ENCODE peak calls at places on chromosomes 4 and X, in four cellular contexts. N is HepG2, M is K562, Q is GM23248. G is an unnamed sample.

GRCh38 chrX:110056419-110056818 is 53.5 kb downstream of the TMEM164 start:
- DNase-seq in M (no peak), Q (no peak), N (no peak), G (no peak)

GRCh38 chr4:148834804-148835598 is 392.8 kb upstream of the NR3C2 start:
- DNase-seq in M (no peak), Q (peak; percentile 68), N (no peak), G (no peak)

GRCh38 chrX:33330798-33331197 is 119.4 kb upstream of the DMD start:
- DNase-seq in N (no peak), Q (no peak), M (no peak), G (no peak)

GRCh38 chrX:2401590-2402360 is 99.0 kb downstream of the DHRSX start:
- DNase-seq in N (peak; percentile 94), Q (peak; percentile 55), M (no peak), G (peak; percentile 94)

GRCh38 chr4:125750827-125751466 is 436.2 kb downstream of the FAT4 start:
- DNase-seq in M (peak; percentile 3), Q (peak; percentile 70), N (peak; percentile 23), G (peak; percentile 70)

GRCh38 chr4:6542951-6543350 is 32.0 kb upstream of the MAN2B2 start:
- DNase-seq in N (no peak), M (no peak), Q (no peak), G (no peak)

GRCh38 chr4:39348371-39349265 is 17.5 kb downstream of the RFC1 start:
- DNase-seq in M (peak; percentile 19), N (peak; percentile 41), Q (peak; percentile 19), G (no peak)

GRCh38 chr4:106344324-106344970 is 24.1 kb downstream of the GIMD1 start:
- DNase-seq in N (peak; percentile 82), M (no peak), Q (peak; percentile 77), G (no peak)

GRCh38 chrX:105375816-105376215 is 155.3 kb upstream of the TEX13A start:
- DNase-seq in N (no peak), M (no peak), Q (no peak), G (no peak)

GRCh38 chr4:52824270-52824602 is 37.9 kb upstream of the RASL11B start:
- DNase-seq in Q (no peak), M (no peak), N (no peak), G (no peak)

GRCh38 chr4:52825311-52826090 is 36.6 kb upstream of the RASL11B start:
- DNase-seq in M (no peak), Q (peak; percentile 46), N (peak; percentile 54), G (no peak)

GRCh38 chr4:52823478-52824092 is 38.5 kb upstream of the RASL11B start:
- DNase-seq in M (no peak), Q (peak; percentile 31), N (no peak), G (no peak)

GRCh38 chr4:52822583-52823477 is 39.3 kb upstream of the RASL11B start:
- DNase-seq in N (no peak), Q (peak; percentile 59), M (no peak), G (no peak)

GRCh38 chr4:52824603-52825310 is 37.4 kb upstream of the RASL11B start:
- DNase-seq in Q (peak; percentile 7), N (peak; percentile 67), M (no peak), G (peak; percentile 13)
- H3K9ac ChIP-seq in Q (no peak overlapping the region), N (no peak overlapping the region), M (no peak overlapping the region), G (no peak overlapping the region)

DNA sequence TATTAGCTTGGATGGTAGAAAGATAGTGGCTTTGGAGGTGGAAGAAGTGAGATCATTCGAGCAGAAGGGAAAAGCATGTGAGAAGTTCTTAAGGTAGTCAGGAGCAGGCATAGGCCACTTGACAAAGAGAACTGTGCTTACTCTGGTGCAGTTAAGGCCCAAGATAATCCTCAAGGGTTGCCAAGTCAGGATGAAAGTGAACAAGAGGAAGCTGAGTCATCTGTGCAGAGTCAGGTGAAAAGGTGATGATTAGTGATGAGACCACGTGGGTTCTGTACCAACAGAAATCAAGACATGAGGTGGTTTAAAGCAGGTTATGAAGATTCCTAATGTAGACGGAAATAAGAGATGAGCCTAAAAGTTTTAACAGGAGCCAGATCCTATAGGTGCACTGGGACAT is 369.8 kb downstream of the DTHD1 start:
- DNase-seq in Q (no peak), N (no peak), M (peak; percentile 13), G (no peak)
- H3K4me3 ChIP-seq in Q (no peak overlapping the region), N (no peak overlapping the region), M (no peak overlapping the region), G (no peak overlapping the region)

GRCh38 chrX:1300449-1300848 is 31.8 kb downstream of the CSF2RA start:
- DNase-seq in M (no peak), N (no peak), Q (no peak), G (no peak)
- H3K9ac ChIP-seq in M (no peak overlapping the region), N (no peak overlapping the region), Q (no peak overlapping the region), G (no peak overlapping the region)

DNA sequence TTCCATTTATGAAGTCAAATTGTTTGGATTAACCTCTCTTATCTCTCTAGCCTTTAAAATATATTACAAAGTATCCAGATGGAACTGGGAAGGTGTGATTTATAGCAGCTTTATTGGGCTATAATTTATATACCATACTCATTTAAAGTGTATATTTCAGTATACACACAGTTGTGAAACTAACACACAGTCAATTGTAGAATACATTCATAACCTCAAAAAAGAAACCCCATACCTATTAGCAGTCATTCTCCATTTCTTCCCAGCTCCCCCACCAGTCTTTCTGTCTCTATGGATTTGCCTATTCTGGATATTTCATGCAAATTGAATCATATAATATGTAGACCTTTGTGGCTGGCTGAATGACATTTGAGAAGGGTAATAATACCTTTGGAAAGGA is 7.6 kb upstream of the NAP1L5 start:
- DNase-seq in Q (no peak), N (no peak), M (no peak), G (no peak)
- H3K4me3 ChIP-seq in Q (no peak overlapping the region), N (no peak overlapping the region), M (no peak overlapping the region), G (no peak overlapping the region)

DNA sequence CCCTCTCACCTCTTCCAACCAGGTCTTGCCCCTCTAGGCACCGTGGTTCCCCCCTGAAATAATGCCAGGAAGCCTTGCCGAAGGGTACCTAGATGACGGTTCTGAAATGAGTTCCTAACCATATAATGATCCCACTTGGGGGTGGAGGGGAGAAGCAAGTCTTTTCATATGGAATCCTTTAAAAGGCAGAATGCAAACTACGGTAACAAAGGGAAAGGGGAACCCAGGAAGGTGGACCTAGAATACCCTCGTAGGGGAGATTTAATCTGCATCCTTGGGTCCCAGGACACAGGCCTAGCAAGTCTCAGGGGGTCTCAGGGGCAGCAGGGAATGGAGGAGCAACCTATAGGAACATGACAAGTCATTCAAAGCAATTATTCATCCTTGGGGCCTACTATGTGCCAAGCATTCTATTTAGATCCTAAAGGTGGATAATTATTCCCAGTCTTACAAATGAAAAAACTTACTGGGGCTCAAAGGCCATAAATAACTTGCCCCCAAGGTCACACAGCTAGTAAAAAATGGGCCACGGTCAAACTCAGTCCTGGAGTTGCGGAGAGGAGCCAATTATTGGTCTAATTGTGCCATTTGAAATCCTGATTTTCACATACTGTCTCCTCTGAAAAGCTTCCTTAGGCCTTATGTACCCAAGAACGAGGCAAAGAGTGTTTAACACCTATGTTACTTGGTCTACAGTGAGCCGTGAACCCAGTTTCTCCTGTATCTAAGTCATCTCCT is 8.8 kb downstream of the BCOR start:
- DNase-seq in N (no peak), Q (no peak), M (no peak), G (no peak)
- H3K9ac ChIP-seq in N (no peak overlapping the region), Q (no peak overlapping the region), M (peak overlapping the region; percentile 2), G (no peak overlapping the region)

GRCh38 chrX:131821945-131822622 is 201.0 kb upstream of the STK26 start:
- DNase-seq in M (no peak), N (no peak), Q (no peak), G (no peak)
- H3K4me3 ChIP-seq in M (no peak overlapping the region), N (no peak overlapping the region), Q (no peak overlapping the region), G (no peak overlapping the region)

GRCh38 chr4:173211222-173211621 is 42.6 kb downstream of the GALNT7 start:
- DNase-seq in Q (no peak), M (no peak), N (no peak), G (no peak)
- H3K9ac ChIP-seq in Q (no peak overlapping the region), M (no peak overlapping the region), N (no peak overlapping the region), G (no peak overlapping the region)

GRCh38 chrX:130211415-130212186 is 39.8 kb downstream of the RAB33A start:
- DNase-seq in M (no peak), N (no peak), Q (no peak), G (no peak)
- H3K4me3 ChIP-seq in M (no peak overlapping the region), N (no peak overlapping the region), Q (no peak overlapping the region), G (no peak overlapping the region)

DNA sequence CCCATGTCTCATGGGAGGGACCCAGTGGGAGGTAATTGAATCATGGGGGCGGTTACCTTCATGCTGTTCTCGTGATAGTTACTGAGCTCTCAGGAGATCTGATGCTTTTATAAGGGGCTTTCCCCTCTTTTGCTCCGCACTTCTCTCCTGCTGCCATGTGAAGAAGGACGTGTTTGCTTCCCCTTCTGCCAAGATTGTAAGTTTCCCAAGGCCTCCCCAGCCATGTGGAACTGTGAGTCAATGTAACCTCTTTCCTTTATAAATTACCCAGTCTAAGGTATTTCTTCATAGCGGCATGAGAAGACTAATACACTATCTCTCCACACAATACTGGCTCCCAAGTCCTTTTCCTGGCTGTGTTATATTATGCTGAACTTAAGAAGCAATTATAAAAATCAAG is 110.7 kb downstream of the AFAP1 start:
- DNase-seq in M (no peak), N (no peak), Q (peak; percentile 80), G (no peak)
- H3K9ac ChIP-seq in M (no peak overlapping the region), N (no peak overlapping the region), Q (peak overlapping the region; percentile 85), G (no peak overlapping the region)

DNA sequence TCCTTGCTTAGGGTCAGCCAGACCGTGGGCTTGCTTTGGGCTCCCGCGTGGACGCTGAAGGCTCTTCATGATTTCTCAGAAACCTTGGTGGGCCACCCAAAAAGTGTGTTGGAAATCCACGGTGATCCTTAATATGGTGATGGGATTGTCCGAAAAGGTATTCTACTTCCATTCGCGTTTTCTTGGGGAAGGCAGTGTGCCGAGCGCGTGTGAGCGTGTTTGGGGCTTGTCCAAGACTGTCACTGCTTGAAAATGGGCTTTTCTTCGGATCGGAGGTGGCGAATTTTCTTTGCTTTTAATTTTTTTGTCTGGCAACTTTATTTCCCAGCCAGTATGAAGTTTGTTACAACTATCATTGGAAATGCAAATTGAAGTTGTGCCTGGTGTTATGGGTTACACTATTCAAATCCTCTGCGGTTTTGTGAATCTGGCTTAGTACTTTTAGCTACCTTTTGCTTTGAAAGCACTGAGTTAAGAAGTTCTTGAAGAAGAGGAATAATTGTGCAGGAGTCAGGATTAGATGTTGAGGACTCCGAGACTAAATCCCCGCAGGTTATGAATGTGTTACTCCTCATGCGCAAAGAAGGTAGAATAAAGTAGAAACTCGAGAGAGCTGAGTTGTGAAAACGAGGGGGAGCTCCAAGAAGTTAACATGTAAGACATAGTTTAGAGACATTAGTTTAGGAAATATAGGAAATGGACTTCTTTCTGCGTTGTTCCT is 3.2 kb downstream of the SPRY1 start:
- DNase-seq in M (no peak), Q (peak; percentile 50), N (no peak), G (peak; percentile 18)
- H3K4me3 ChIP-seq in M (peak overlapping the region; percentile 36), Q (peak overlapping the region; percentile 75), N (peak overlapping the region; percentile 96), G (peak overlapping the region; percentile 75)